ENCODE peak calls at places on chromosome 20, in ten cellular contexts. One of them, this sample, is unnamed.

GRCh38 chr20:37231970-37232620 is 29.5 kb downstream of the GHRH start:
- DNase-seq in sigmoid colon: no peak
- DNase-seq in heart left ventricle: no peak
- DNase-seq in prostate gland: no peak
- DNase-seq in tibial nerve: no peak
- DNase-seq in testis: no peak
- DNase-seq in adrenal gland: no peak
- DNase-seq in esophagus muscularis mucosa: no peak
- DNase-seq in IMR-90: no peak
- DNase-seq in suprapubic skin: peak; percentile 37
- DNase-seq in this sample: no peak

GRCh38 chr20:21704408-21705385 is 767 bp upstream of the PAX1 start:
- DNase-seq in sigmoid colon: no peak
- DNase-seq in heart left ventricle: no peak
- DNase-seq in prostate gland: no peak
- DNase-seq in tibial nerve: no peak
- DNase-seq in testis: no peak
- DNase-seq in adrenal gland: no peak
- DNase-seq in esophagus muscularis mucosa: no peak
- DNase-seq in IMR-90: no peak
- DNase-seq in suprapubic skin: no peak
- DNase-seq in this sample: no peak

GRCh38 chr20:50412069-50412468 is 98.1 kb upstream of the PTPN1 start:
- DNase-seq in sigmoid colon: no peak
- DNase-seq in heart left ventricle: no peak
- DNase-seq in prostate gland: no peak
- DNase-seq in tibial nerve: no peak
- DNase-seq in testis: no peak
- DNase-seq in adrenal gland: no peak
- DNase-seq in esophagus muscularis mucosa: no peak
- DNase-seq in IMR-90: no peak
- DNase-seq in suprapubic skin: no peak
- DNase-seq in this sample: no peak

GRCh38 chr20:768426-768978 is at the start of gene SLC52A3:
- DNase-seq in sigmoid colon: no peak
- DNase-seq in heart left ventricle: peak; percentile 55
- DNase-seq in prostate gland: peak; percentile 85
- DNase-seq in tibial nerve: no peak
- DNase-seq in testis: peak; percentile 52
- DNase-seq in adrenal gland: no peak
- DNase-seq in esophagus muscularis mucosa: no peak
- DNase-seq in IMR-90: no peak
- DNase-seq in suprapubic skin: no peak
- DNase-seq in this sample: no peak

GRCh38 chr20:25389381-25389857 is 1.2 kb downstream of the ABHD12 start:
- DNase-seq in sigmoid colon: no peak
- DNase-seq in heart left ventricle: no peak
- DNase-seq in prostate gland: no peak
- DNase-seq in tibial nerve: no peak
- DNase-seq in testis: no peak
- DNase-seq in adrenal gland: no peak
- DNase-seq in esophagus muscularis mucosa: no peak
- DNase-seq in IMR-90: peak; percentile 57
- DNase-seq in suprapubic skin: no peak
- DNase-seq in this sample: peak; percentile 16

GRCh38 chr20:1371830-1372539 is 20.9 kb downstream of the FKBP1A start:
- DNase-seq in sigmoid colon: no peak
- DNase-seq in heart left ventricle: no peak
- DNase-seq in prostate gland: peak; percentile 70
- DNase-seq in tibial nerve: no peak
- DNase-seq in testis: no peak
- DNase-seq in adrenal gland: no peak
- DNase-seq in esophagus muscularis mucosa: peak; percentile 47
- DNase-seq in IMR-90: no peak
- DNase-seq in suprapubic skin: no peak
- DNase-seq in this sample: no peak

GRCh38 chr20:32018269-32019155 is 8.3 kb downstream of the CCM2L start:
- DNase-seq in sigmoid colon: no peak
- DNase-seq in heart left ventricle: peak; percentile 64
- DNase-seq in prostate gland: peak; percentile 36
- DNase-seq in tibial nerve: peak; percentile 54
- DNase-seq in testis: peak; percentile 51
- DNase-seq in adrenal gland: peak; percentile 50
- DNase-seq in esophagus muscularis mucosa: no peak
- DNase-seq in IMR-90: no peak
- DNase-seq in suprapubic skin: peak; percentile 86
- DNase-seq in this sample: peak; percentile 88

GRCh38 chr20:39885975-39886649 is 802.9 kb downstream of the MAFB start:
- DNase-seq in sigmoid colon: peak; percentile 82
- DNase-seq in heart left ventricle: peak; percentile 82
- DNase-seq in prostate gland: peak; percentile 42
- DNase-seq in tibial nerve: peak; percentile 94
- DNase-seq in testis: peak; percentile 89
- DNase-seq in adrenal gland: peak; percentile 87
- DNase-seq in esophagus muscularis mucosa: no peak
- DNase-seq in IMR-90: peak; percentile 88
- DNase-seq in suprapubic skin: peak; percentile 82
- DNase-seq in this sample: peak; percentile 47

GRCh38 chr20:39605908-39606307 is 643.8 kb downstream of the DHX35 start:
- DNase-seq in sigmoid colon: no peak
- DNase-seq in heart left ventricle: no peak
- DNase-seq in prostate gland: no peak
- DNase-seq in tibial nerve: no peak
- DNase-seq in testis: no peak
- DNase-seq in adrenal gland: no peak
- DNase-seq in esophagus muscularis mucosa: no peak
- DNase-seq in IMR-90: no peak
- DNase-seq in suprapubic skin: no peak
- DNase-seq in this sample: no peak

GRCh38 chr20:23603321-23603720 is 2.4 kb downstream of the CST9 start:
- DNase-seq in sigmoid colon: no peak
- DNase-seq in heart left ventricle: no peak
- DNase-seq in prostate gland: no peak
- DNase-seq in tibial nerve: no peak
- DNase-seq in testis: no peak
- DNase-seq in adrenal gland: no peak
- DNase-seq in esophagus muscularis mucosa: peak; percentile 82
- DNase-seq in IMR-90: no peak
- DNase-seq in suprapubic skin: no peak
- DNase-seq in this sample: no peak

GRCh38 chr20:15542655-15543054 is 1030.6 kb downstream of the KIF16B start:
- DNase-seq in sigmoid colon: no peak
- DNase-seq in heart left ventricle: no peak
- DNase-seq in prostate gland: no peak
- DNase-seq in tibial nerve: no peak
- DNase-seq in testis: no peak
- DNase-seq in adrenal gland: no peak
- DNase-seq in esophagus muscularis mucosa: no peak
- DNase-seq in IMR-90: no peak
- DNase-seq in suprapubic skin: no peak
- DNase-seq in this sample: no peak
- TF ChIP-seq POLR2A in sigmoid colon: no peak
- TF ChIP-seq POLR2A in heart left ventricle: no peak
- TF ChIP-seq POLR2A in prostate gland: no peak
- TF ChIP-seq POLR2A in tibial nerve: no peak
- TF ChIP-seq POLR2A in testis: no peak
- TF ChIP-seq POLR2A in adrenal gland: no peak
- TF ChIP-seq POLR2A in esophagus muscularis mucosa: no peak
- TF ChIP-seq POLR2A in IMR-90: no peak
- TF ChIP-seq POLR2A in suprapubic skin: no peak
- TF ChIP-seq POLR2A in this sample: no peak

GRCh38 chr20:36209921-36210320 is 26.4 kb upstream of the AAR2 start:
- DNase-seq in sigmoid colon: no peak
- DNase-seq in heart left ventricle: no peak
- DNase-seq in prostate gland: no peak
- DNase-seq in tibial nerve: no peak
- DNase-seq in testis: no peak
- DNase-seq in adrenal gland: no peak
- DNase-seq in esophagus muscularis mucosa: no peak
- DNase-seq in IMR-90: no peak
- DNase-seq in suprapubic skin: no peak
- DNase-seq in this sample: no peak
- TF ChIP-seq POLR2A in sigmoid colon: no peak
- TF ChIP-seq POLR2A in heart left ventricle: no peak
- TF ChIP-seq POLR2A in prostate gland: no peak
- TF ChIP-seq POLR2A in tibial nerve: no peak
- TF ChIP-seq POLR2A in testis: no peak
- TF ChIP-seq POLR2A in adrenal gland: no peak
- TF ChIP-seq POLR2A in esophagus muscularis mucosa: no peak
- TF ChIP-seq POLR2A in IMR-90: no peak
- TF ChIP-seq POLR2A in suprapubic skin: no peak
- TF ChIP-seq POLR2A in this sample: no peak

DNA sequence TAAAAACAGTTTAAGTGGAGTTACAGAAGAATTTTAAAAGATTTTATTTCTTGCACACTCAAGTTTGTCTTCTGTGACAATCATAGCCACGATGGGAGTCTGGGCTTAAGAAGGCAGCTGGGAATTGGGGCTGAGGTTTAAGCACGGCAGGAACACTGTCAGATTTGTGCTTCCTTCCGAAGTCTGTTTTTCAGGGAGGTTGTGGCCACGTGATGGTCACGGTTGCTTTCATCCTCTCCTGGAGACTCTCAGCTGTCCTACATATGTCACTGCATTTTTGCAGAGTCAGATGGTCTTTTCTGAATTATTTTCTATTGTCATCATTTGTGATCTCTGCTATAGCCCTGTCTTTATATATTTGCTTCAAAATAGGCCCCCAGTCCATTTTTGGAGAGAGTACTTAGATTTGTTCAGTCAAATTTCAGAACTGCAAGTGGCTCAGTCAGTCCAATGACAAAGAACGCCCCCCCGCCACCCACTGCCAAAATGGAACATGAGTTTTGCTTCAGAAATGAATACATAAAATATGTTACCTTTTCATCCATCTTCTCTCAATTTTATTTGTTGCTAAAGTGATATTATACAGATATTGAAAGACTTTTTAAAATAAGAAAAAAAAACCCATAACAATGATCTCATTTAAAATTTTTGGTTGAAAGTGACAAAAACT is 111.8 kb upstream of the ZFP64 start:
- DNase-seq in sigmoid colon: no peak
- DNase-seq in heart left ventricle: no peak
- DNase-seq in prostate gland: no peak
- DNase-seq in tibial nerve: no peak
- DNase-seq in testis: no peak
- DNase-seq in adrenal gland: no peak
- DNase-seq in esophagus muscularis mucosa: no peak
- DNase-seq in IMR-90: no peak
- DNase-seq in suprapubic skin: no peak
- DNase-seq in this sample: no peak
- TF ChIP-seq POLR2A in sigmoid colon: no peak
- TF ChIP-seq POLR2A in heart left ventricle: no peak
- TF ChIP-seq POLR2A in prostate gland: no peak
- TF ChIP-seq POLR2A in tibial nerve: no peak
- TF ChIP-seq POLR2A in testis: no peak
- TF ChIP-seq POLR2A in adrenal gland: no peak
- TF ChIP-seq POLR2A in esophagus muscularis mucosa: no peak
- TF ChIP-seq POLR2A in IMR-90: no peak
- TF ChIP-seq POLR2A in suprapubic skin: no peak
- TF ChIP-seq POLR2A in this sample: no peak

GRCh38 chr20:59005523-59006166 is 1.4 kb downstream of the CTSZ start:
- DNase-seq in sigmoid colon: peak; percentile 61
- DNase-seq in heart left ventricle: no peak
- DNase-seq in prostate gland: no peak
- DNase-seq in tibial nerve: no peak
- DNase-seq in testis: no peak
- DNase-seq in adrenal gland: no peak
- DNase-seq in esophagus muscularis mucosa: no peak
- DNase-seq in IMR-90: no peak
- DNase-seq in suprapubic skin: no peak
- DNase-seq in this sample: no peak

GRCh38 chr20:59007758-59008511 is 881 bp upstream of the CTSZ start:
- DNase-seq in sigmoid colon: peak; percentile 77
- DNase-seq in heart left ventricle: peak; percentile 62
- DNase-seq in prostate gland: no peak
- DNase-seq in tibial nerve: peak; percentile 44
- DNase-seq in testis: no peak
- DNase-seq in adrenal gland: peak; percentile 56
- DNase-seq in esophagus muscularis mucosa: no peak
- DNase-seq in IMR-90: no peak
- DNase-seq in suprapubic skin: no peak
- DNase-seq in this sample: no peak

GRCh38 chr20:59008715-59009336 is 1.8 kb upstream of the CTSZ start:
- DNase-seq in sigmoid colon: peak; percentile 51
- DNase-seq in heart left ventricle: no peak
- DNase-seq in prostate gland: no peak
- DNase-seq in tibial nerve: no peak
- DNase-seq in testis: no peak
- DNase-seq in adrenal gland: peak; percentile 15
- DNase-seq in esophagus muscularis mucosa: no peak
- DNase-seq in IMR-90: no peak
- DNase-seq in suprapubic skin: no peak
- DNase-seq in this sample: no peak

GRCh38 chr20:59006167-59006863 is 739 bp downstream of the CTSZ start:
- DNase-seq in sigmoid colon: peak; percentile 81
- DNase-seq in heart left ventricle: no peak
- DNase-seq in prostate gland: no peak
- DNase-seq in tibial nerve: no peak
- DNase-seq in testis: no peak
- DNase-seq in adrenal gland: no peak
- DNase-seq in esophagus muscularis mucosa: no peak
- DNase-seq in IMR-90: no peak
- DNase-seq in suprapubic skin: peak; percentile 79
- DNase-seq in this sample: peak; percentile 43

GRCh38 chr20:59006864-59007757 is at the start of gene CTSZ:
- DNase-seq in sigmoid colon: peak; percentile 76
- DNase-seq in heart left ventricle: peak; percentile 79
- DNase-seq in prostate gland: no peak
- DNase-seq in tibial nerve: no peak
- DNase-seq in testis: no peak
- DNase-seq in adrenal gland: no peak
- DNase-seq in esophagus muscularis mucosa: no peak
- DNase-seq in IMR-90: no peak
- DNase-seq in suprapubic skin: no peak
- DNase-seq in this sample: peak; percentile 79
- TF ChIP-seq POLR2A in sigmoid colon: no peak
- TF ChIP-seq POLR2A in heart left ventricle: peak; percentile 82
- TF ChIP-seq POLR2A in prostate gland: peak; percentile 36
- TF ChIP-seq POLR2A in tibial nerve: peak; percentile 39
- TF ChIP-seq POLR2A in testis: no peak
- TF ChIP-seq POLR2A in adrenal gland: peak; percentile 47
- TF ChIP-seq POLR2A in esophagus muscularis mucosa: no peak
- TF ChIP-seq POLR2A in IMR-90: peak; percentile 29
- TF ChIP-seq POLR2A in suprapubic skin: peak; percentile 44
- TF ChIP-seq POLR2A in this sample: peak; percentile 47

This sample was measured in H54.